ENCODE peak calls at places on chromosomes 16 and 17, in nine cellular contexts. B is dorsolateral prefrontal cortex, M is HFF-Myc, I is lung, Y is Peyer's patch, D is PC-9, A is transverse colon, O is heart right ventricle, C is thoracic aorta. P is an unnamed sample.

GRCh38 chr17:10380631-10381408 is 8.0 kb upstream of the MYH13 start:
- DNase-seq in O (no peak), B (no peak), D (no peak), I (no peak), Y (no peak), M (no peak), C (no peak), A (no peak), P (no peak)

GRCh38 chr16:3112058-3112880 is at the start of gene ZNF205:
- DNase-seq in D (peak; percentile 87), A (peak; percentile 85), C (no peak), O (peak; percentile 79), I (peak; percentile 76), B (peak; percentile 82), Y (peak; percentile 86), M (no peak), P (no peak)

GRCh38 chr17:1998426-1998784 is 26.7 kb downstream of the RTN4RL1 start:
- DNase-seq in C (no peak), M (no peak), B (no peak), A (peak; percentile 38), O (no peak), I (no peak), Y (no peak), D (no peak), P (no peak)

GRCh38 chr17:42538482-42538881 is 2.4 kb downstream of the NAGLU start:
- DNase-seq in C (no peak), B (no peak), A (no peak), M (no peak), O (no peak), D (no peak), Y (no peak), I (no peak), P (no peak)

GRCh38 chr16:17171250-17172143 is 299.3 kb downstream of the XYLT1 start:
- DNase-seq in D (no peak), B (no peak), A (no peak), M (no peak), Y (no peak), I (no peak), O (no peak), C (no peak), P (no peak)

GRCh38 chr16:69890114-69890890 is 60.8 kb upstream of the CLEC18A start:
- DNase-seq in M (peak; percentile 59), Y (no peak), I (no peak), D (no peak), C (peak; percentile 36), A (peak; percentile 68), B (peak; percentile 82), O (peak; percentile 71), P (peak; percentile 73)

GRCh38 chr17:17305282-17305801 is 2.2 kb downstream of the NT5M start:
- DNase-seq in O (no peak), C (no peak), Y (no peak), A (peak; percentile 57), M (no peak), I (no peak), B (peak; percentile 30), D (no peak), P (no peak)

GRCh38 chr16:80594756-80595155 is 54.0 kb downstream of the DYNLRB2 start:
- DNase-seq in I (no peak), B (no peak), A (no peak), C (no peak), O (no peak), M (no peak), Y (no peak), D (no peak), P (no peak)

GRCh38 chr16:31502981-31503380 is 5.2 kb downstream of the RUSF1 start:
- DNase-seq in M (no peak), A (no peak), I (peak; percentile 67), B (no peak), O (no peak), Y (no peak), D (no peak), C (no peak), P (no peak)

GRCh38 chr17:77428901-77429734 is 288.3 kb downstream of the SEC14L1 start:
- DNase-seq in I (no peak), A (no peak), M (no peak), C (no peak), Y (no peak), B (no peak), O (no peak), D (no peak), P (no peak)

GRCh38 chr16:17374668-17375255 is 96.0 kb downstream of the XYLT1 start:
- DNase-seq in C (no peak), O (no peak), M (no peak), B (no peak), Y (no peak), A (no peak), I (no peak), D (no peak), P (no peak)

DNA sequence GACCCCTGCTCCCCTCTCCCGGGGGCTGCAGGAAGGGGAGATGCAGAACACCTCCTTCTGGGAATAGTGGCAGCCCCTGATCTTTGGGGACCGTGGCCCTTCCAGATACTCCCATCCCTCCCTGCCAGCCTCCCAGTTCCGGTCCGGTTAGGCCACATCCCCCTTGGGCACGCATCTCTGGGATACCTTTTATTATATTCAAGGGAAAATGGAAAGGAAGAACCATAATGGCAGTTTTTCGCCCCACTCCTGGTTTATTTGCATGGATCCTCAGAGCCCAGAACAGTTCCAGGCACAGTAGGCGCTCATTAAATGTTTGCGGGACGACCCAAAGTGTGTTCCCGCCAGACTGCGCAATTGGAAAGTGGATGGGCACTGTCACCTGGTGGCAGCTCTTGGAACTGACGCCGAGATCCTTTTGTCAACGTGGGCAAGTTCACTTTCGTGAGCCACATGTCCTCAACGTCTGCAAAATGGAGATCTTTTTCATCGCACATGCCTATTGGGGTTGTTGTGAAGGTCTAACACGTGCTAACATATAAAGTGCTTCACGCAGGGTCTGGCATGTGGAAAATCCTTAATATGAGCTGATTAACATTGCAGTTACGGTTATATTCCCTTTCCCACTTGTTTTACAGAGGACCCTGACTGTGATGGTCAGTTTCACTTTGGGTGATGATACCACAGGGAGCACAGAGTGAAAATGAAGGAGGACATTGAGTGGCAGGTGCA is 1.6 kb upstream of the GPRC5B start:
- DNase-seq in M (peak; percentile 84), C (peak; percentile 46), Y (peak; percentile 84), D (peak; percentile 76), B (peak; percentile 80), I (peak; percentile 71), A (peak; percentile 79), O (peak; percentile 78), P (no peak)
- H3K4me3 ChIP-seq in M (no peak overlapping the region), C (peak overlapping the region; percentile 88), Y (peak overlapping the region; percentile 39), D (peak overlapping the region; percentile 28), B (peak overlapping the region; percentile 69), I (no peak overlapping the region), A (peak overlapping the region; percentile 72), O (peak overlapping the region; percentile 74), P (no peak overlapping the region)

DNA sequence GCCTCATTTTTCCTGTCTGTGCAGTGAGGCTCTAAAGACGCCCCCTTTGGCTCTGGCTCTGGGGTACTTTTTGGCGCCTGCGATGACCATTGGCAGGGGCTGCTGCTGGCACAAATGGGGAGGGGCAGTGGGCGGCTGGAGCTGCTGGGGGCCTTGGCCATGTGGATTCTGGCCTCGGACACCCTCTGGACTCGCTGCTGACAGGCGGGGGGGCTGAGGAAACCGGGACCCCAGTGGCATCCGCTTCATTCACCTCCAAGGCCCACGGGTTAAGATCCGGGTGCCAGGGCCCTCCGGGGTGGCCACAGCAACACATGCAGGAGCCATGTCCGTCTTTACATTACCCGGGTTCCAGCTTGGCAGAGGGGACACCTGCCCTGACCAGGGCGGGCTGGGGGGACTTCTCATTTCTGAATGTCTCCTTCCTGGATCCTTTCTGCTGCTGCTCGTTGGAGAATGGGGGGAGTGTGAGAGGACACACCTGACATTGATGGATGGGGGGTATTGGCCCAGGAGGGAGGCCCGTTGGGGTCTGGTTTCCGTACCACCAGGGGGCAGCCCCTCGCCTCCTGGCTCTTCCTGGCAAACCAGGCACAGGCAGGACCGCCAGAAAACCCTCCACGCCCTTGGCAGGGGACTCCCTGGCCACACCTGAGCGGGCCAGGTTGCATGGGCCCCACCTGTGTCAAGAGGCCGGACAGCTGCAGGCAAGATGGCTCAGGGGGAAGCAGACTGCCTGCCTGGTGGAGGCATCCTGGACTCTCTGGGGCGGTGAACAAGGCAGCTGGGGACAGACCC is 21.8 kb downstream of the GSE1 start:
- DNase-seq in M (no peak), B (no peak), Y (no peak), C (no peak), D (no peak), I (no peak), O (no peak), A (no peak), P (no peak)
- TF ChIP-seq CTCF in M (peak; percentile 33), B (no peak), Y (no peak), C (no peak), D (no peak), I (no peak), O (no peak), A (no peak), P (peak; percentile 39)

GRCh38 chr17:4900231-4901107 is 1.1 kb downstream of the C17orf107 start:
- DNase-seq in M (no peak), C (no peak), B (no peak), O (no peak), A (peak; percentile 56), Y (no peak), D (no peak), I (no peak), P (no peak)
- H3K4me3 ChIP-seq in M (no peak overlapping the region), C (peak overlapping the region; percentile 74), B (peak overlapping the region; percentile 50), O (peak overlapping the region; percentile 53), A (peak overlapping the region; percentile 55), Y (peak overlapping the region; percentile 63), D (no peak overlapping the region), I (no peak overlapping the region), P (peak overlapping the region; percentile 12)

DNA sequence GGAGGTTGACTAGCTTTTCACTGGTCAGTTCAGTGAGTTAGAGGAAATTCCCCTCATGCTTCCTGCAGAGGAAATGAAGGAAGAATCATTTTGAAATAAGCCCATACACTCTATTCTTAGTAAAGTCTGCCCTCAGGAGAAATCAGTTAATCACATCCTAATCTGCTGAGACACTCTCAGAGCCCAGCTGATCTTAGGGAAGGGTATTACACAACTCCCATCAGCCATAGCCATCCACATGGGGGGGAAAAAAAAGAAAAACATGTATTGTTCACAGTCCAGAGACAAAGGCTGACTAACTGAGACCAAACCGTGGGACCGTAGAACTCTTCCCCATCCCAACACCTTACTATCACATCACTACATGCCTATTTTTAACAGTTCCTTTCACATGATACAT is 722.3 kb downstream of the CDH8 start:
- DNase-seq in D (no peak), B (no peak), O (no peak), C (no peak), Y (no peak), A (no peak), M (no peak), I (no peak), P (no peak)
- TF ChIP-seq CTCF in D (no peak), B (no peak), O (no peak), C (no peak), Y (no peak), A (no peak), M (no peak), I (no peak), P (no peak)

DNA sequence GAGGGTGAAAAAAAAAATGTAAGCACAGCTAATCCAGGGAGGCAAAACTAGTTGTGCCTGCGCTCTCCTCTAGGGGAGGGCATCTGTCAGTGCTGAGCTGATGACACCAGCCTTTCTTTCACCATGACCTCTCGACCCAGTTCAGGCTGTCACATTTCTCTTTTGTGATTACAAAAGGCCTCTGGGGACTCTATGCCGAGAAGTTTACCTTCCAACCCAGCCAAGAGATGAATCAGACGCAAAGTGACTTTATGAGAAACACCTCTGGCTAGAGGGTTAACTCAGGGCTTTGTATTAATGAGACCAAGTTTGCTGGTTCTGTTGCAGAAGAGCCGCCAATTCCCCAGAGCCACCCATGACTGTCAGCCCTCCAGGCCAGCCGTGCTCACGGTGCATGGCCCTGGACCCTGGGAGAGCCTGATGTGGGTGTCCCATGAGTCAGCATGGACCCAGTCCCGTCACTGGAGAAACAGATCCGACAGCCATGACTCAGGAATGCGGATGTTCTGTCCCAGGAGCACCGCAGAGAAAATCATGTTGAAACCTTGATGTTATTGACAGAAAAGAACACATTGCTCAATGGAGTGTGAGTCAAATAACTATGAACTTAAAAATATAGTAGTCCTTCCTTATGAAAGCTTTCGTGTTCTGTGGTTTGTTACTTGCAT is 437.2 kb downstream of the HS3ST3B1 start:
- DNase-seq in O (peak; percentile 4), A (peak; percentile 49), I (peak; percentile 73), Y (no peak), C (peak; percentile 43), D (peak; percentile 57), M (peak; percentile 38), B (no peak), P (peak; percentile 73)
- H3K4me3 ChIP-seq in O (no peak overlapping the region), A (no peak overlapping the region), I (no peak overlapping the region), Y (no peak overlapping the region), C (no peak overlapping the region), D (no peak overlapping the region), M (no peak overlapping the region), B (no peak overlapping the region), P (no peak overlapping the region)

P was measured in retinal pigment epithelial cell.